ENCODE peak calls at places on chromosomes 11 and 22, in seven cellular contexts. One of them, this sample, is unnamed.
A peak's percentile ranks its signal among the peaks of the same experiment; 100 is the strongest.

GRCh38 chr11:102546427-102546826 is 15.9 kb upstream of the MMP7 start:
- DNase-seq in chondrocyte: no peak
- DNase-seq in esophagus squamous epithelium: no peak
- DNase-seq in ascending aorta: no peak
- DNase-seq in mesothelial cell of epicardium: no peak
- DNase-seq in astrocyte of the spinal cord: peak; percentile 41
- DNase-seq in GM10248: peak; percentile 37
- DNase-seq in this sample: no peak

GRCh38 chr11:129286813-129287212 is 88.8 kb upstream of the BARX2 start:
- DNase-seq in chondrocyte: no peak
- DNase-seq in esophagus squamous epithelium: no peak
- DNase-seq in ascending aorta: no peak
- DNase-seq in mesothelial cell of epicardium: no peak
- DNase-seq in astrocyte of the spinal cord: no peak
- DNase-seq in GM10248: no peak
- DNase-seq in this sample: no peak

GRCh38 chr22:19722175-19722914 is 994 bp upstream of the GP1BB start:
- DNase-seq in chondrocyte: no peak
- DNase-seq in esophagus squamous epithelium: no peak
- DNase-seq in ascending aorta: no peak
- DNase-seq in mesothelial cell of epicardium: no peak
- DNase-seq in astrocyte of the spinal cord: no peak
- DNase-seq in GM10248: no peak
- DNase-seq in this sample: no peak

GRCh38 chr11:86671386-86672006 is 920 bp downstream of the ME3 start:
- DNase-seq in chondrocyte: no peak
- DNase-seq in esophagus squamous epithelium: no peak
- DNase-seq in ascending aorta: no peak
- DNase-seq in mesothelial cell of epicardium: no peak
- DNase-seq in astrocyte of the spinal cord: peak; percentile 33
- DNase-seq in GM10248: no peak
- DNase-seq in this sample: no peak

GRCh38 chr11:57453543-57454177 is 6.7 kb upstream of the RTN4RL2 start:
- DNase-seq in chondrocyte: peak; percentile 28
- DNase-seq in esophagus squamous epithelium: no peak
- DNase-seq in ascending aorta: no peak
- DNase-seq in mesothelial cell of epicardium: no peak
- DNase-seq in astrocyte of the spinal cord: no peak
- DNase-seq in GM10248: no peak
- DNase-seq in this sample: no peak

GRCh38 chr11:34313099-34313517 is 44.7 kb downstream of the ABTB2 start:
- DNase-seq in chondrocyte: no peak
- DNase-seq in esophagus squamous epithelium: no peak
- DNase-seq in ascending aorta: no peak
- DNase-seq in mesothelial cell of epicardium: no peak
- DNase-seq in astrocyte of the spinal cord: no peak
- DNase-seq in GM10248: peak; percentile 52
- DNase-seq in this sample: no peak

GRCh38 chr11:67349036-67349435 is 4.3 kb downstream of the POLD4 start:
- DNase-seq in chondrocyte: no peak
- DNase-seq in esophagus squamous epithelium: no peak
- DNase-seq in ascending aorta: no peak
- DNase-seq in mesothelial cell of epicardium: no peak
- DNase-seq in astrocyte of the spinal cord: no peak
- DNase-seq in GM10248: no peak
- DNase-seq in this sample: peak; percentile 3

GRCh38 chr11:3081386-3081751 is 24.1 kb upstream of the CARS1 start:
- DNase-seq in chondrocyte: no peak
- DNase-seq in esophagus squamous epithelium: no peak
- DNase-seq in ascending aorta: no peak
- DNase-seq in mesothelial cell of epicardium: no peak
- DNase-seq in astrocyte of the spinal cord: no peak
- DNase-seq in GM10248: no peak
- DNase-seq in this sample: no peak

GRCh38 chr11:83151274-83151977 is 5.5 kb upstream of the PCF11 start:
- DNase-seq in chondrocyte: no peak
- DNase-seq in esophagus squamous epithelium: no peak
- DNase-seq in ascending aorta: no peak
- DNase-seq in mesothelial cell of epicardium: no peak
- DNase-seq in astrocyte of the spinal cord: no peak
- DNase-seq in GM10248: no peak
- DNase-seq in this sample: no peak

GRCh38 chr22:45317551-45318167 is 7.9 kb downstream of the FAM118A start:
- DNase-seq in chondrocyte: no peak
- DNase-seq in esophagus squamous epithelium: no peak
- DNase-seq in ascending aorta: peak; percentile 70
- DNase-seq in mesothelial cell of epicardium: no peak
- DNase-seq in astrocyte of the spinal cord: peak; percentile 61
- DNase-seq in GM10248: no peak
- DNase-seq in this sample: no peak
- TF ChIP-seq CTCF in chondrocyte: peak; percentile 68
- TF ChIP-seq CTCF in esophagus squamous epithelium: peak; percentile 42
- TF ChIP-seq CTCF in ascending aorta: peak; percentile 85
- TF ChIP-seq CTCF in mesothelial cell of epicardium: no peak
- TF ChIP-seq CTCF in astrocyte of the spinal cord: peak; percentile 48
- TF ChIP-seq CTCF in GM10248: no peak
- TF ChIP-seq CTCF in this sample: peak; percentile 27

GRCh38 chr11:64148200-64148916 is 17.6 kb downstream of the MACROD1 start:
- DNase-seq in chondrocyte: no peak
- DNase-seq in esophagus squamous epithelium: no peak
- DNase-seq in ascending aorta: no peak
- DNase-seq in mesothelial cell of epicardium: peak; percentile 71
- DNase-seq in astrocyte of the spinal cord: peak; percentile 71
- DNase-seq in GM10248: peak; percentile 80
- DNase-seq in this sample: peak; percentile 73

GRCh38 chr11:64150051-64150450 is 15.9 kb downstream of the MACROD1 start:
- DNase-seq in chondrocyte: no peak
- DNase-seq in esophagus squamous epithelium: no peak
- DNase-seq in ascending aorta: no peak
- DNase-seq in mesothelial cell of epicardium: no peak
- DNase-seq in astrocyte of the spinal cord: no peak
- DNase-seq in GM10248: no peak
- DNase-seq in this sample: no peak

GRCh38 chr11:64144587-64145295 is 21.2 kb downstream of the MACROD1 start:
- DNase-seq in chondrocyte: no peak
- DNase-seq in esophagus squamous epithelium: no peak
- DNase-seq in ascending aorta: no peak
- DNase-seq in mesothelial cell of epicardium: no peak
- DNase-seq in astrocyte of the spinal cord: no peak
- DNase-seq in GM10248: no peak
- DNase-seq in this sample: peak; percentile 83

GRCh38 chr11:64148917-64149617 is 16.8 kb downstream of the MACROD1 start:
- DNase-seq in chondrocyte: no peak
- DNase-seq in esophagus squamous epithelium: no peak
- DNase-seq in ascending aorta: no peak
- DNase-seq in mesothelial cell of epicardium: no peak
- DNase-seq in astrocyte of the spinal cord: no peak
- DNase-seq in GM10248: no peak
- DNase-seq in this sample: no peak

DNA sequence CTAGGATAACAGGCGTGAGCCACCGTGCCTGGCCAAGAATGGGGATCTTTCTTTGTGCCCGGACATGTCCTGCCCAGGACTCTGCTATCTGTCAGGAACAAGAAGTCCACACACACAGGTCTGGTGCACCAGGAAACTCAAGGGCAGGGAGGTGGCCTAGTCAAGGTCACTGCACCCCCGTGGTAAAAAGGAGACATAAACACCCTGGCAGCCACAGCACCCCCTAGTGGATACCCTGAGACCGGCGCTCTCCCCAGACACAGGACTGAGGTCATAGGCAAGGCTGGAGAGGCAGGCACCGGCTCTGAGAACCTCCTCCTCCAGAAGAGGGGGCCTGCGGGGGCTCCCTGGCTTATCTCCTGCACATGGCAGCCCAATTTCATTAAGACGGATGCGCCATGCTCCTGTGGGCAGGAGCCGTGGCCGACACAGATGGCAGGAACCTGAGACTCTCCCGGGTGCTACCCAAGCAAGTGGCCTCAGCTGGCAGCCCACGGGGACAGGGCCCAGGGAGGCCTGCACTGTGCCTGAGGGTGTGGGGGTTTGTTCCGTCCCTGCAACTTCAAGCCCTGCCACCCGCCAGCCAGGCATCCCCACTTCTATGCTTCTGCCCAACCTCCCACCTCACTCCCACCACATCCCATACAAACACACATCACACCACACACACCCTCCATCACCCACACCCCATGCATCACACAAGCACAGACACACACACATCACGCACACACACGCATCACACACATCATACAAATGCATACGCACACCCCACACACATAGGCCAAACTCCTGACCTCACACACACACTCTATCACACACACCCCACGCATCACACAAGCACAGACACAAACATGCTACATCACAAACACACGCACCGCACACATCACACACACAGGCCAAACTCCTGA is 19.6 kb downstream of the MACROD1 start:
- DNase-seq in chondrocyte: no peak
- DNase-seq in esophagus squamous epithelium: no peak
- DNase-seq in ascending aorta: no peak
- DNase-seq in mesothelial cell of epicardium: no peak
- DNase-seq in astrocyte of the spinal cord: no peak
- DNase-seq in GM10248: peak; percentile 84
- DNase-seq in this sample: no peak
- TF ChIP-seq CTCF in chondrocyte: peak; percentile 79
- TF ChIP-seq CTCF in esophagus squamous epithelium: peak; percentile 63
- TF ChIP-seq CTCF in ascending aorta: peak; percentile 34
- TF ChIP-seq CTCF in mesothelial cell of epicardium: peak; percentile 62
- TF ChIP-seq CTCF in astrocyte of the spinal cord: peak; percentile 77
- TF ChIP-seq CTCF in GM10248: peak; percentile 86
- TF ChIP-seq CTCF in this sample: peak; percentile 67

DNA sequence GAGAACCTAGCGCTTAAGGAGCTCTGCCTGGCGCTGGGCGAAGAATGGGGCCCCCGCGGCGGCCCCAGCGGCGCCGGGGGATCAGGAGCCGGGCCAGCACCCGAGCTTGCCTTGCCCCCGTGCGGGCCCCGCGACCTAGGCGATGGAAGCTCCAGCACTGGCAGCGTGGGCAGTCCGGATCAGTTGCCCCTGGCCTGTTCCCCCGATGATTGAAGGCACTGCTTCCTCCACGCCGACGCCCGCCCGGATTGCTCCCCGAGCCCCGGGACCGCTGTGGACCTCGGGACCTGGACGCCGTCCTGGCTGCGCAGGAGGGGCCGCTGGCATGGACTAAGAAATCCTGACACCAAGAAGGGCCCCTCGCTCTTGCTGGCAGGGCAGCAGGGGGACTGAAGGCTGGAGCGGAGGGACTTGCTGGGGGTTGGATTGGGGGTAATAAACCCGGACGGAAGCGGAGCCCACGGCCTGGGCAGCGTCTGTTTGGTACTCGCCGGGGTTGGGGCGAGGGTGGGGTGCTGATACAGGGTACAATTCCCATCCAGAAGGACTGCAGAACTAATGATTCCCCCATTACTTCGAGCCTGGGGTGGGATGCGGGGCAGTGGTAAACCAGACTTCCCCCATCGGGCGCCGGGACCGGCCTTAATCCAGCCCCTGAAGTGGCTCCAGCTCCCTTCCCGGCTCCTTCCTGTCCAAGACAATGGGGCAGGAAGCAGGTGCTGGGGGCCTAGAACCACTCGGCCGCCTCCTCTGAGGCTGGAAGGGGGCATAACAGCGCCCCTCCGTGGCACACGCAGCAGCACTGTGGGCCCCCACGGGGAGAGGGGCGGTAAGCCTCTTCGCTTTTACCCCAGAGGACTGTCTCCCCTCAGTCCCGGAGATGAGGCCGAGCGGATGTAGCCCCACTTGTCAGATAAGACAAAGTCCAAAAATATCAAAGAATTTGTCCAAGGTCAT is 985 bp downstream of the CCDC85B start:
- DNase-seq in chondrocyte: no peak
- DNase-seq in esophagus squamous epithelium: no peak
- DNase-seq in ascending aorta: no peak
- DNase-seq in mesothelial cell of epicardium: no peak
- DNase-seq in astrocyte of the spinal cord: peak; percentile 37
- DNase-seq in GM10248: no peak
- DNase-seq in this sample: no peak
- TF ChIP-seq CTCF in chondrocyte: peak; percentile 54
- TF ChIP-seq CTCF in esophagus squamous epithelium: no peak
- TF ChIP-seq CTCF in ascending aorta: no peak
- TF ChIP-seq CTCF in mesothelial cell of epicardium: no peak
- TF ChIP-seq CTCF in astrocyte of the spinal cord: peak; percentile 37
- TF ChIP-seq CTCF in GM10248: peak; percentile 73
- TF ChIP-seq CTCF in this sample: peak; percentile 53

DNA sequence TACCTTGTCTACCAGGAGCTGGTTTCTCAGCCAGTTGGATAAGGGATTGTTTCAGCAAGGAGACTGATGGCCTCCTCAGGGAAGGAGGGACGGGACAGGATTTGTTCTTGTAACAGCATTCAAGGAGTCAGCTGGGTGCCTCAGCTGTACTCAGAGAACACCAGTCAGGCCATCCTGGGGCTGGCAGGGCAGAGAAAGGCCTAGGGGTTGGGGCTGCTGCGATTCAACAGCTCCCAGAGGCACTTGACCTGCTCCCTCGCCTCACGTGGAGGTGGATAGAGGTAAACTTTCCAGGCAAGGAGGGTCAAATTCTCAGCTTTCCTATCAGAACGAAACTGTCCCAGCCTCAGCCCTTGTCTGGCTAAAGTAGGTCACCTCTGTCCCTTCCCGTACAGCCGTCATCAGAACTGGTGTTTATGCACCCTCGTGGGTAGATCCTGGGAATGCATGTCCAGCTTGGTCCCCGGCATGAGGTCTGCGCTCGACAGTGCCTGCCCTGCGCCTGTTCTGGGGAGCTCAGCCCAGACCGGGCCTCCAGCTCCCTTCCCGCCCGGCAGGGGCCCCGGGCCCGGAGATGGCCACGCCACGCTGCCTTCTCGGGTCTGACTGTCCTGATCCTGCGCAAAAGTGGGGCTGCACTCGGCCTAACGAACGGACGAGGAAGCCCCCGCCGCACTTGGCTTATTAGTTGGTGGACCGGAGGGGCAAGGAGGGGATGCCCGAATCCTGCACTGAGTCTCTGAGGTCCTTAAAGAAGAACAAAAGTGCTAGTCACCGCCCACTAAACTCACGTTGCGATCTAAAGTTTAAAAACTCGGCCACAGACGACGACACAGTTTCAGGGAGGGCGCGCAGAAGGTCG is 762 bp upstream of the CCDC134 start:
- DNase-seq in chondrocyte: no peak
- DNase-seq in esophagus squamous epithelium: no peak
- DNase-seq in ascending aorta: no peak
- DNase-seq in mesothelial cell of epicardium: no peak
- DNase-seq in astrocyte of the spinal cord: peak; percentile 2
- DNase-seq in GM10248: peak; percentile 66
- DNase-seq in this sample: no peak
- TF ChIP-seq CTCF in chondrocyte: no peak
- TF ChIP-seq CTCF in esophagus squamous epithelium: no peak
- TF ChIP-seq CTCF in ascending aorta: no peak
- TF ChIP-seq CTCF in mesothelial cell of epicardium: no peak
- TF ChIP-seq CTCF in astrocyte of the spinal cord: no peak
- TF ChIP-seq CTCF in GM10248: no peak
- TF ChIP-seq CTCF in this sample: no peak

This sample was measured in D721Med.